ENCODE peak calls at places on chromosomes 1 and 21, in nine cellular contexts. K is WTC11, Y is MM.1S, X is left ventricle myocardium inferior, D is mesothelial cell of epicardium, W is AG09309, Z is brain microvascular endothelial cell, F is psoas muscle, T is ovary. A is an unnamed sample.

GRCh38 chr1:8343464-8344001 is 25.6 kb downstream of the SLC45A1 start:
- DNase-seq in K (no peak), Y (no peak), X (peak), D (no peak), W (peak), Z (peak), F (peak), T (peak), A (no peak)

GRCh38 chr1:204287466-204287881 is 72.3 kb downstream of the PLEKHA6 start:
- DNase-seq in K (no peak), Y (peak), X (no peak), D (no peak), W (no peak), Z (no peak), F (no peak), T (no peak), A (no peak)

GRCh38 chr21:16563795-16564194 is 834.0 kb downstream of the USP25 start:
- DNase-seq in K (peak), Y (no peak), X (no peak), D (no peak), W (no peak), Z (no peak), F (no peak), T (no peak), A (no peak)

GRCh38 chr1:184752656-184753055 is 2.0 kb downstream of the EDEM3 start:
- DNase-seq in K (no peak), Y (no peak), X (no peak), D (no peak), W (no peak), Z (no peak), F (no peak), T (no peak), A (no peak)

GRCh38 chr1:44661786-44662682 is 12.2 kb downstream of the TMEM53 start:
- DNase-seq in K (no peak), Y (no peak), X (no peak), D (no peak), W (no peak), Z (no peak), F (no peak), T (no peak), A (no peak)

GRCh38 chr21:45470087-45470515 is 65.1 kb downstream of the COL18A1 start:
- DNase-seq in K (no peak), Y (no peak), X (peak), D (no peak), W (peak), Z (no peak), F (no peak), T (no peak), A (no peak)

GRCh38 chr1:215890438-215890837 is 323.3 kb downstream of the KCTD3 start:
- DNase-seq in K (no peak), Y (peak), X (no peak), D (no peak), W (no peak), Z (no peak), F (no peak), T (no peak), A (no peak)

GRCh38 chr1:198669023-198669698 is 30.3 kb downstream of the PTPRC start:
- DNase-seq in K (no peak), Y (peak), X (no peak), D (no peak), W (peak), Z (peak), F (no peak), T (no peak), A (no peak)

GRCh38 chr1:33332357-33332789 is 11.5 kb upstream of the A3GALT2 start:
- DNase-seq in K (no peak), Y (no peak), X (no peak), D (no peak), W (peak), Z (no peak), F (peak), T (no peak), A (no peak)

GRCh38 chr1:224223819-224224714 is 41.0 kb downstream of the DEGS1 start:
- DNase-seq in K (no peak), Y (no peak), X (no peak), D (no peak), W (peak), Z (peak), F (no peak), T (no peak), A (no peak)

GRCh38 chr1:196910208-196910607 is 22.4 kb downstream of the CFHR4 start:
- DNase-seq in K (no peak), Y (no peak), X (no peak), D (no peak), W (no peak), Z (peak), F (no peak), T (no peak), A (no peak)

GRCh38 chr1:87369736-87370135 is 41.1 kb downstream of the LMO4 start:
- DNase-seq in K (no peak), Y (no peak), X (no peak), D (no peak), W (no peak), Z (no peak), F (no peak), T (no peak), A (no peak)

GRCh38 chr1:161382214-161383019 is 14.7 kb upstream of the CFAP126 start:
- DNase-seq in K (no peak), Y (peak), X (no peak), D (no peak), W (no peak), Z (peak), F (no peak), T (peak), A (no peak)

GRCh38 chr1:18885311-18886002 is 16.9 kb downstream of the ALDH4A1 start:
- DNase-seq in K (no peak), Y (no peak), X (no peak), D (no peak), W (no peak), Z (no peak), F (no peak), T (no peak), A (no peak)

GRCh38 chr1:172742599-172743500 is 83.9 kb downstream of the FASLG start:
- DNase-seq in K (no peak), Y (peak), X (no peak), D (no peak), W (no peak), Z (peak), F (no peak), T (no peak), A (no peak)

DNA sequence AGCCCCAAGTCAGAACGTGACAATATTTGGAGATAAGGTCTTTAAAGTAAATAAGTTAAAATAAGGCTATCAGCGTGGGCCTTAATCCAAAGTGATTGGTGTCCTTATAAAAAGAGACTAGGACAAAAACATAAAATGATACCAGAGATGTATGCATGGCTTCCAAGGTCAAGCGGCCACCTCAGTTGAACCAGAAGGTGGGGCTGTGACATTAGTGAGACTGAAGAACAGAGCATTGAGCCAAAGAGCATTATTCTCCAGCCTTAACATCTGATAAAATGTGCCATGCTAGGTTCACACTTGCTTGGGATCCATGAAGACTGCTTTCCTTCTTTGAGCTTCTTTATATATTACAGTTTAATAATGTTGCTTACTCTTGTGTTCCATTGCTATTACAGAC is 554.6 kb downstream of the PLA2G4A start:
- DNase-seq in K (peak), Y (no peak), X (no peak), D (no peak), W (no peak), Z (no peak), F (no peak), T (no peak), A (peak)
- TF ChIP-seq CTCF in K (no peak), Y (peak), X (no peak), D (no peak), W (no peak), Z (peak), F (no peak), T (no peak), A (no peak)

GRCh38 chr1:193069748-193070394 is 10.5 kb downstream of the RO60 start:
- DNase-seq in K (peak), Y (peak), X (no peak), D (no peak), W (no peak), Z (no peak), F (no peak), T (no peak), A (peak)
- TF ChIP-seq CTCF in K (peak), Y (peak), X (no peak), D (peak), W (peak), Z (peak), F (no peak), T (no peak), A (no peak)

DNA sequence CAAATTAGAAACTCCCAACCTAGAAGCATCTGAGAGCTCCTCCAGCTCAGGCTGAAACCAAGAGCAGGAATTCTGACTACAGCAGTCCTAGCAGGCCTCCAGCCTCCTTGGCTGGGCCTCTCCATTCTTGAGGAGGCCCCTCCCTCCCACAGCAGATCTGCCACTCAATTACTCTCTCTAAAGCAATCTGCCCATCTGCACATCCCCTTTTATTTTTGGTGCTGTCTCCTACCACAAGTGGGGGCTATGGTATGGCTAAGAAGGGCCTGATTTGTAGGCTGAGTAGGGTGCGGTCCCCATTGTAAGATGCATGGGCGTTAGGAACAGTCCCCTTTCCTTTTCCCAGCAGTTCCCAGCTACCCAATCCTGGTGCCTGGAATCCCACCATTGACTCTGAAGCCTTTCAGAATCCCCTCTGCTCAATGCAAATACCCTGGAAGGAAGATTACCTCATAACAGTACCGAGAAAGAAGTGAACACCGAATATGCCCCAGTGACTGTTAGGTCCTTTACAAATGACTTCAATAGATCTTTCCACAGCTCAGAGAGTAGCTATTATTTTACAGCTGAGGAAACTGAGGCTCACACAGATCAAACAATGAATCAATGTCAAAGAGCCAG is 11.6 kb upstream of the TTC39A start:
- DNase-seq in K (no peak), Y (no peak), X (no peak), D (no peak), W (no peak), Z (no peak), F (no peak), T (no peak), A (no peak)
- TF ChIP-seq CTCF in K (no peak), Y (no peak), X (no peak), D (no peak), W (no peak), Z (peak), F (no peak), T (no peak), A (no peak)

DNA sequence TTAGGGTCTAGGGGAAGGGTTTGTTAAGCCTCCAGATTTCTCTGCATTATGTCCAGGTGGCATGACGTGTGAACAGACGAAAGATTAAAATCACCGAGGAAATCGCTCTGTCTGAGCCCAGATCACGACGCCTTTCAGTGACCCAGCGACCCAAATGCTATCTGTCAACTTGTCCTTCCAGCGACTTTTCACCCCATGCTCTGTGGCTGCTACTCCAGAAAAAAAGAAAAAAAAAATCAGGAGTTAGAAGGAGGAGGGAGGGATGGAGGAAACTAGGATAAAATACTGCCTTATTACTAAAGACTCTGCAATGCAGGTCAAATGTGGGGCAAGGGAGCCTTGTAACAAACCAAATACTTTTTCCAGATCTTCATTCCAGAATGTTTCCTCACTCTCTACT is 352.0 kb downstream of the NUF2 start:
- DNase-seq in K (no peak), Y (no peak), X (no peak), D (no peak), W (peak), Z (no peak), F (no peak), T (peak), A (no peak)
- TF ChIP-seq CTCF in K (no peak), Y (no peak), X (no peak), D (no peak), W (no peak), Z (no peak), F (no peak), T (no peak), A (no peak)

GRCh38 chr1:43318831-43319230 is 18.0 kb downstream of the TIE1 start:
- DNase-seq in K (no peak), Y (no peak), X (no peak), D (no peak), W (no peak), Z (no peak), F (no peak), T (no peak), A (no peak)

GRCh38 chr1:43315481-43315880 is 14.7 kb downstream of the TIE1 start:
- DNase-seq in K (no peak), Y (no peak), X (no peak), D (no peak), W (no peak), Z (no peak), F (no peak), T (no peak), A (no peak)

GRCh38 chr1:43317817-43318471 is 17.2 kb downstream of the TIE1 start:
- DNase-seq in K (no peak), Y (no peak), X (no peak), D (no peak), W (no peak), Z (no peak), F (no peak), T (no peak), A (peak)

GRCh38 chr1:43315963-43316737 is 15.4 kb downstream of the TIE1 start:
- DNase-seq in K (no peak), Y (no peak), X (no peak), D (no peak), W (no peak), Z (no peak), F (no peak), T (no peak), A (no peak)

GRCh38 chr1:43316738-43317520 is 16.1 kb downstream of the TIE1 start:
- DNase-seq in K (no peak), Y (no peak), X (no peak), D (no peak), W (no peak), Z (no peak), F (no peak), T (no peak), A (no peak)
- TF ChIP-seq CTCF in K (no peak), Y (peak), X (no peak), D (no peak), W (no peak), Z (peak), F (no peak), T (no peak), A (peak)

A was measured in glutamatergic neuron.